ENCODE peak calls at places on chromosomes 7 and 10, in six cellular contexts. O is foreskin keratinocyte, H is endodermal cell, U is B cell, B is left ventricle myocardium inferior, J is cardiac fibroblast. X is an unnamed sample.

GRCh38 chr10:62692085-62692484 is 112.4 kb upstream of the ADO start:
- DNase-seq in O (no peak), H (peak), U (no peak), B (no peak), J (no peak), X (no peak)

GRCh38 chr7:98217623-98218582 is 6.7 kb downstream of the BHLHA15 start:
- DNase-seq in O (no peak), H (no peak), U (peak), B (peak), J (no peak), X (no peak)

GRCh38 chr7:73809454-73810090 is 21.2 kb upstream of the CLDN4 start:
- DNase-seq in O (no peak), H (no peak), U (no peak), B (no peak), J (no peak), X (no peak)

GRCh38 chr7:11754933-11755332 is 77.1 kb downstream of the THSD7A start:
- DNase-seq in O (no peak), H (peak), U (no peak), B (no peak), J (no peak), X (no peak)

GRCh38 chr7:149292101-149292823 is 30.3 kb downstream of the ZNF783 start:
- DNase-seq in O (no peak), H (peak), U (no peak), B (no peak), J (no peak), X (no peak)

GRCh38 chr10:1544209-1544673 is 193.1 kb downstream of the ADARB2 start:
- DNase-seq in O (no peak), H (no peak), U (no peak), B (no peak), J (no peak), X (no peak)

GRCh38 chr10:5547934-5548660 is 23.3 kb downstream of the CALML3 start:
- DNase-seq in O (no peak), H (no peak), U (no peak), B (peak), J (peak), X (no peak)

GRCh38 chr7:4184653-4185052 is 497.4 kb upstream of the FOXK1 start:
- DNase-seq in O (no peak), H (no peak), U (no peak), B (no peak), J (no peak), X (no peak)

GRCh38 chr10:26527018-26527417 is 88.9 kb downstream of the APBB1IP start:
- DNase-seq in O (no peak), H (no peak), U (no peak), B (no peak), J (no peak), X (no peak)

GRCh38 chr7:25624837-25625236 is 396.6 kb upstream of the NPVF start:
- DNase-seq in O (no peak), H (no peak), U (no peak), B (peak), J (peak), X (no peak)

GRCh38 chr7:73487486-73487885 is 34.6 kb downstream of the BAZ1B start:
- DNase-seq in O (no peak), H (no peak), U (no peak), B (no peak), J (no peak), X (no peak)

GRCh38 chr7:90006988-90007387 is 147.3 kb upstream of the STEAP1 start:
- DNase-seq in O (no peak), H (no peak), U (no peak), B (no peak), J (no peak), X (no peak)

GRCh38 chr7:151304856-151305255 is 36.8 kb upstream of the NUB1 start:
- DNase-seq in O (no peak), H (peak), U (no peak), B (no peak), J (peak), X (no peak)

GRCh38 chr10:6995846-6996245 is 415.0 kb downstream of the SFMBT2 start:
- DNase-seq in O (no peak), H (no peak), U (no peak), B (no peak), J (peak), X (no peak)

GRCh38 chr7:34900891-34901493 is 136.3 kb downstream of the DPY19L1 start:
- DNase-seq in O (no peak), H (peak), U (no peak), B (peak), J (peak), X (no peak)

GRCh38 chr7:74372060-74372408 is 81.7 kb upstream of the GTF2IRD1 start:
- DNase-seq in O (no peak), H (no peak), U (no peak), B (no peak), J (no peak), X (no peak)

GRCh38 chr7:42494199-42494710 is 257.2 kb upstream of the GLI3 start:
- DNase-seq in O (no peak), H (no peak), U (no peak), B (no peak), J (no peak), X (no peak)

GRCh38 chr10:108970016-108970415 is 953.3 kb downstream of the XPNPEP1 start:
- DNase-seq in O (no peak), H (peak), U (no peak), B (no peak), J (no peak), X (no peak)

GRCh38 chr7:131950758-131951157 is 394.3 kb upstream of the PODXL start:
- DNase-seq in O (no peak), H (no peak), U (no peak), B (no peak), J (no peak), X (no peak)

GRCh38 chr10:58334817-58335305 is at the start of gene UBE2D1:
- DNase-seq in O (peak), H (peak), U (peak), B (peak), J (peak), X (peak)

GRCh38 chr10:28200804-28201203 is 102.1 kb downstream of the MPP7 start:
- DNase-seq in O (no peak), H (no peak), U (no peak), B (no peak), J (no peak), X (no peak)

GRCh38 chr10:79488870-79489269 is 23.5 kb upstream of the EIF5AL1 start:
- DNase-seq in O (no peak), H (peak), U (no peak), B (no peak), J (no peak), X (no peak)

GRCh38 chr7:7738177-7738576 is 19.8 kb upstream of the RPA3 start:
- DNase-seq in O (no peak), H (no peak), U (no peak), B (no peak), J (no peak), X (no peak)

GRCh38 chr10:120607710-120608703 is 151.0 kb downstream of the PLPP4 start:
- DNase-seq in O (no peak), H (no peak), U (no peak), B (no peak), J (no peak), X (no peak)

DNA sequence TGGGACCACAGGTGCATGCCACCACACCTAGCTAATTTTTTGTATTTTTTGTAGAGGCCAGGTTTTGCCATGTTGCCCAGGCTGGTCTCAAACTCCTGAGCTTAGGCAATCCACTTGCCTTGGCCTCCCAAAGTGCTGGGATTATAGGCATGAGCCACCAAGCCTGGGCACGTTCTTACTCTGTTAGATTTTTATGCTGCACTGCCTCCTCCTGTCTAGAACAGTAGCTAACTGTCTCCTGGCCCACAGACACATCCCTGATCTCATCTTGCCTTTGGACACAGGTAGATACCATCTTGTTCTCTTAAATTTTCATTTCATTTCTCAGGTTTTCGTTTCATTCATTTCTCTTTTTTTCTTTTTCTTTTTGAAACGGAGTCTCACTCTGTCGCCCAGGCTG is 41.1 kb downstream of the BLVRA start:
- DNase-seq in O (peak), H (no peak), U (no peak), B (no peak), J (peak), X (no peak)
- TF ChIP-seq CTCF in O (peak), H (peak), U (no peak), B (no peak), J (no peak), X (peak)

GRCh38 chr7:9036080-9036479 is 602.7 kb downstream of the NXPH1 start:
- DNase-seq in O (no peak), H (no peak), U (no peak), B (no peak), J (no peak), X (no peak)
- TF ChIP-seq CTCF in O (no peak), H (no peak), U (no peak), B (no peak), J (no peak), X (no peak)

GRCh38 chr7:112937651-112938390 is 147.6 kb upstream of the TMEM168 start:
- DNase-seq in O (no peak), H (no peak), U (no peak), B (no peak), J (peak), X (no peak)
- TF ChIP-seq CTCF in O (no peak), H (no peak), U (no peak), B (no peak), J (no peak), X (no peak)

GRCh38 chr7:38748056-38748610 is 117.0 kb upstream of the AMPH start:
- DNase-seq in O (no peak), H (no peak), U (no peak), B (no peak), J (peak), X (no peak)
- TF ChIP-seq CTCF in O (peak), H (peak), U (peak), B (peak), J (peak), X (peak)

GRCh38 chr10:21340341-21340740 is 185.1 kb downstream of the SKIDA1 start:
- DNase-seq in O (no peak), H (no peak), U (no peak), B (no peak), J (no peak), X (no peak)

GRCh38 chr10:21334891-21335696 is 190.4 kb downstream of the SKIDA1 start:
- DNase-seq in O (peak), H (peak), U (no peak), B (peak), J (peak), X (no peak)

GRCh38 chr10:21343087-21343486 is 182.4 kb downstream of the SKIDA1 start:
- DNase-seq in O (no peak), H (no peak), U (no peak), B (no peak), J (no peak), X (no peak)

GRCh38 chr10:21336476-21337170 is 188.9 kb downstream of the SKIDA1 start:
- DNase-seq in O (peak), H (peak), U (no peak), B (peak), J (peak), X (no peak)

GRCh38 chr10:21337171-21337792 is 188.2 kb downstream of the SKIDA1 start:
- DNase-seq in O (no peak), H (no peak), U (no peak), B (no peak), J (no peak), X (no peak)
- TF ChIP-seq CTCF in O (peak), H (peak), U (no peak), B (no peak), J (no peak), X (no peak)

GRCh38 chr10:23034790-23035189 is 60.6 kb upstream of the MSRB2 start:
- DNase-seq in O (no peak), H (no peak), U (no peak), B (no peak), J (no peak), X (no peak)

GRCh38 chr10:23038172-23038571 is 57.2 kb upstream of the MSRB2 start:
- DNase-seq in O (no peak), H (no peak), U (no peak), B (no peak), J (no peak), X (no peak)

GRCh38 chr10:23037561-23037960 is 57.8 kb upstream of the MSRB2 start:
- DNase-seq in O (no peak), H (no peak), U (no peak), B (no peak), J (no peak), X (no peak)

GRCh38 chr10:23031318-23031717 is 64.1 kb upstream of the MSRB2 start:
- DNase-seq in O (no peak), H (no peak), U (no peak), B (peak), J (no peak), X (no peak)

GRCh38 chr10:23035569-23035968 is 59.8 kb upstream of the MSRB2 start:
- DNase-seq in O (no peak), H (peak), U (no peak), B (no peak), J (no peak), X (no peak)
- TF ChIP-seq CTCF in O (peak), H (peak), U (no peak), B (peak), J (peak), X (no peak)

X was measured in CD14-positive monocyte.